ENCODE peak calls at places on chromosomes 11 and 22, in five cellular contexts. One of them, this sample, is unnamed.

GRCh38 chr22:23503736-23504440 is 76.2 kb downstream of the IGLL1 start:
- DNase-seq in neuronal stem cell: no peak
- DNase-seq in esophagus squamous epithelium: no peak
- DNase-seq in esophagus muscularis mucosa: no peak
- DNase-seq in heart left ventricle: no peak
- DNase-seq in this sample: no peak

GRCh38 chr22:38941488-38941987 is 15.9 kb upstream of the APOBEC3A start:
- DNase-seq in neuronal stem cell: no peak
- DNase-seq in esophagus squamous epithelium: no peak
- DNase-seq in esophagus muscularis mucosa: no peak
- DNase-seq in heart left ventricle: no peak
- DNase-seq in this sample: no peak

GRCh38 chr11:62124186-62125113 is 639 bp downstream of the INCENP start:
- DNase-seq in neuronal stem cell: no peak
- DNase-seq in esophagus squamous epithelium: no peak
- DNase-seq in esophagus muscularis mucosa: no peak
- DNase-seq in heart left ventricle: peak; percentile 37
- DNase-seq in this sample: no peak

GRCh38 chr11:118608268-118609214 is 1.1 kb downstream of the PHLDB1 start:
- DNase-seq in neuronal stem cell: no peak
- DNase-seq in esophagus squamous epithelium: no peak
- DNase-seq in esophagus muscularis mucosa: no peak
- DNase-seq in heart left ventricle: peak; percentile 80
- DNase-seq in this sample: no peak

GRCh38 chr11:76642341-76642740 is 28.2 kb downstream of the LRRC32 start:
- DNase-seq in neuronal stem cell: no peak
- DNase-seq in esophagus squamous epithelium: no peak
- DNase-seq in esophagus muscularis mucosa: no peak
- DNase-seq in heart left ventricle: no peak
- DNase-seq in this sample: no peak

GRCh38 chr22:33785283-33785991 is 134.8 kb downstream of the LARGE1 start:
- DNase-seq in neuronal stem cell: no peak
- DNase-seq in esophagus squamous epithelium: no peak
- DNase-seq in esophagus muscularis mucosa: no peak
- DNase-seq in heart left ventricle: no peak
- DNase-seq in this sample: no peak

GRCh38 chr11:2271077-2271326 is 614 bp upstream of the ASCL2 start:
- DNase-seq in neuronal stem cell: no peak
- DNase-seq in esophagus squamous epithelium: no peak
- DNase-seq in esophagus muscularis mucosa: peak; percentile 62
- DNase-seq in heart left ventricle: no peak
- DNase-seq in this sample: peak; percentile 72

GRCh38 chr11:8679006-8679405 is 3.5 kb downstream of the TRIM66 start:
- DNase-seq in neuronal stem cell: no peak
- DNase-seq in esophagus squamous epithelium: no peak
- DNase-seq in esophagus muscularis mucosa: no peak
- DNase-seq in heart left ventricle: no peak
- DNase-seq in this sample: no peak

GRCh38 chr11:2891901-2892214 is 6.3 kb upstream of the CDKN1C start:
- DNase-seq in neuronal stem cell: no peak
- DNase-seq in esophagus squamous epithelium: no peak
- DNase-seq in esophagus muscularis mucosa: no peak
- DNase-seq in heart left ventricle: peak; percentile 68
- DNase-seq in this sample: no peak

GRCh38 chr11:119993732-119994131 is 144.2 kb downstream of the TRIM29 start:
- DNase-seq in neuronal stem cell: no peak
- DNase-seq in esophagus squamous epithelium: no peak
- DNase-seq in esophagus muscularis mucosa: no peak
- DNase-seq in heart left ventricle: no peak
- DNase-seq in this sample: no peak

GRCh38 chr22:38864361-38865191 is 7.4 kb downstream of the CBX6 start:
- DNase-seq in neuronal stem cell: no peak
- DNase-seq in esophagus squamous epithelium: no peak
- DNase-seq in esophagus muscularis mucosa: no peak
- DNase-seq in heart left ventricle: peak; percentile 79
- DNase-seq in this sample: no peak

GRCh38 chr11:64298966-64299846 is 952 bp upstream of the CATSPERZ start:
- DNase-seq in neuronal stem cell: no peak
- DNase-seq in esophagus squamous epithelium: no peak
- DNase-seq in esophagus muscularis mucosa: no peak
- DNase-seq in heart left ventricle: peak; percentile 69
- DNase-seq in this sample: no peak

GRCh38 chr11:125923012-125923579 is 18.8 kb downstream of the DDX25 start:
- DNase-seq in neuronal stem cell: peak; percentile 79
- DNase-seq in esophagus squamous epithelium: no peak
- DNase-seq in esophagus muscularis mucosa: peak; percentile 91
- DNase-seq in heart left ventricle: peak; percentile 61
- DNase-seq in this sample: peak; percentile 79

GRCh38 chr11:43868852-43869567 is 11.6 kb upstream of the ALKBH3 start:
- DNase-seq in neuronal stem cell: no peak
- DNase-seq in esophagus squamous epithelium: no peak
- DNase-seq in esophagus muscularis mucosa: no peak
- DNase-seq in heart left ventricle: no peak
- DNase-seq in this sample: no peak

GRCh38 chr11:70448983-70449567 is 50.7 kb downstream of the CTTN start:
- DNase-seq in neuronal stem cell: no peak
- DNase-seq in esophagus squamous epithelium: no peak
- DNase-seq in esophagus muscularis mucosa: no peak
- DNase-seq in heart left ventricle: no peak
- DNase-seq in this sample: no peak

GRCh38 chr11:10418950-10419310 is 36.1 kb upstream of the AMPD3 start:
- DNase-seq in neuronal stem cell: no peak
- DNase-seq in esophagus squamous epithelium: no peak
- DNase-seq in esophagus muscularis mucosa: no peak
- DNase-seq in heart left ventricle: no peak
- DNase-seq in this sample: no peak

GRCh38 chr22:41600976-41601375 is 11.3 kb upstream of the PMM1 start:
- DNase-seq in neuronal stem cell: no peak
- DNase-seq in esophagus squamous epithelium: no peak
- DNase-seq in esophagus muscularis mucosa: no peak
- DNase-seq in heart left ventricle: no peak
- DNase-seq in this sample: no peak

GRCh38 chr11:93251922-93252321 is 54.1 kb upstream of the SLC36A4 start:
- DNase-seq in neuronal stem cell: no peak
- DNase-seq in esophagus squamous epithelium: no peak
- DNase-seq in esophagus muscularis mucosa: no peak
- DNase-seq in heart left ventricle: no peak
- DNase-seq in this sample: no peak

GRCh38 chr11:104609297-104609696 is 289.0 kb downstream of the CASP12 start:
- DNase-seq in neuronal stem cell: peak; percentile 15
- DNase-seq in esophagus squamous epithelium: no peak
- DNase-seq in esophagus muscularis mucosa: no peak
- DNase-seq in heart left ventricle: peak; percentile 23
- DNase-seq in this sample: no peak

GRCh38 chr22:36586250-36586649 is 57.3 kb upstream of the EIF3D start:
- DNase-seq in neuronal stem cell: no peak
- DNase-seq in esophagus squamous epithelium: no peak
- DNase-seq in esophagus muscularis mucosa: no peak
- DNase-seq in heart left ventricle: no peak
- DNase-seq in this sample: no peak

GRCh38 chr11:111639226-111639925 is 37.1 kb downstream of the SIK2 start:
- DNase-seq in neuronal stem cell: no peak
- DNase-seq in esophagus squamous epithelium: no peak
- DNase-seq in esophagus muscularis mucosa: no peak
- DNase-seq in heart left ventricle: no peak
- DNase-seq in this sample: no peak

GRCh38 chr22:45225732-45226560 is 14.7 kb downstream of the KIAA0930 start:
- DNase-seq in neuronal stem cell: no peak
- DNase-seq in esophagus squamous epithelium: no peak
- DNase-seq in esophagus muscularis mucosa: no peak
- DNase-seq in heart left ventricle: no peak
- DNase-seq in this sample: no peak

GRCh38 chr22:50516891-50517290 is 8.5 kb downstream of the SCO2 start:
- DNase-seq in neuronal stem cell: no peak
- DNase-seq in esophagus squamous epithelium: no peak
- DNase-seq in esophagus muscularis mucosa: no peak
- DNase-seq in heart left ventricle: no peak
- DNase-seq in this sample: no peak

GRCh38 chr22:43200031-43200430 is 13.1 kb upstream of the TTLL12 start:
- DNase-seq in neuronal stem cell: no peak
- DNase-seq in esophagus squamous epithelium: no peak
- DNase-seq in esophagus muscularis mucosa: no peak
- DNase-seq in heart left ventricle: no peak
- DNase-seq in this sample: no peak

GRCh38 chr11:405323-405975 is 9.3 kb downstream of the SIGIRR start:
- DNase-seq in neuronal stem cell: no peak
- DNase-seq in esophagus squamous epithelium: no peak
- DNase-seq in esophagus muscularis mucosa: no peak
- DNase-seq in heart left ventricle: peak; percentile 37
- DNase-seq in this sample: no peak

GRCh38 chr11:133386262-133386661 is 146.0 kb downstream of the OPCML start:
- DNase-seq in neuronal stem cell: no peak
- DNase-seq in esophagus squamous epithelium: no peak
- DNase-seq in esophagus muscularis mucosa: no peak
- DNase-seq in heart left ventricle: no peak
- DNase-seq in this sample: no peak

GRCh38 chr11:76621866-76622265 is 48.7 kb downstream of the LRRC32 start:
- DNase-seq in neuronal stem cell: no peak
- DNase-seq in esophagus squamous epithelium: no peak
- DNase-seq in esophagus muscularis mucosa: no peak
- DNase-seq in heart left ventricle: peak; percentile 14
- DNase-seq in this sample: no peak

GRCh38 chr11:44605965-44606364 is 40.5 kb downstream of the CD82 start:
- DNase-seq in neuronal stem cell: no peak
- DNase-seq in esophagus squamous epithelium: no peak
- DNase-seq in esophagus muscularis mucosa: no peak
- DNase-seq in heart left ventricle: no peak
- DNase-seq in this sample: no peak

GRCh38 chr11:34646431-34646830 is 25.5 kb downstream of the EHF start:
- DNase-seq in neuronal stem cell: no peak
- DNase-seq in esophagus squamous epithelium: no peak
- DNase-seq in esophagus muscularis mucosa: no peak
- DNase-seq in heart left ventricle: no peak
- DNase-seq in this sample: no peak

GRCh38 chr11:60989108-60989650 is 17.7 kb downstream of the CD6 start:
- DNase-seq in neuronal stem cell: no peak
- DNase-seq in esophagus squamous epithelium: no peak
- DNase-seq in esophagus muscularis mucosa: no peak
- DNase-seq in heart left ventricle: no peak
- DNase-seq in this sample: no peak

GRCh38 chr11:70669281-70669680 is 271.0 kb downstream of the CTTN start:
- DNase-seq in neuronal stem cell: no peak
- DNase-seq in esophagus squamous epithelium: no peak
- DNase-seq in esophagus muscularis mucosa: no peak
- DNase-seq in heart left ventricle: no peak
- DNase-seq in this sample: no peak

GRCh38 chr11:70872950-70873735 is 379.2 kb downstream of the SHANK2 start:
- DNase-seq in neuronal stem cell: no peak
- DNase-seq in esophagus squamous epithelium: no peak
- DNase-seq in esophagus muscularis mucosa: no peak
- DNase-seq in heart left ventricle: no peak
- DNase-seq in this sample: no peak

GRCh38 chr22:19429950-19430889 is 1.3 kb downstream of the HIRA start:
- DNase-seq in neuronal stem cell: no peak
- DNase-seq in esophagus squamous epithelium: no peak
- DNase-seq in esophagus muscularis mucosa: no peak
- DNase-seq in heart left ventricle: no peak
- DNase-seq in this sample: no peak

GRCh38 chr11:118621898-118622375 is 14.5 kb downstream of the PHLDB1 start:
- DNase-seq in neuronal stem cell: no peak
- DNase-seq in esophagus squamous epithelium: no peak
- DNase-seq in esophagus muscularis mucosa: no peak
- DNase-seq in heart left ventricle: no peak
- DNase-seq in this sample: no peak

GRCh38 chr22:25399649-25400151 is 164.8 kb upstream of the GRK3 start:
- DNase-seq in neuronal stem cell: no peak
- DNase-seq in esophagus squamous epithelium: no peak
- DNase-seq in esophagus muscularis mucosa: no peak
- DNase-seq in heart left ventricle: no peak
- DNase-seq in this sample: no peak

GRCh38 chr11:69027704-69028372 is 14.8 kb upstream of the MRGPRF start:
- DNase-seq in neuronal stem cell: no peak
- DNase-seq in esophagus squamous epithelium: no peak
- DNase-seq in esophagus muscularis mucosa: no peak
- DNase-seq in heart left ventricle: no peak
- DNase-seq in this sample: no peak
- H3K27ac ChIP-seq in neuronal stem cell: no peak overlapping the region
- H3K27ac ChIP-seq in esophagus squamous epithelium: no peak overlapping the region
- H3K27ac ChIP-seq in esophagus muscularis mucosa: no peak overlapping the region
- H3K27ac ChIP-seq in heart left ventricle: no peak overlapping the region
- H3K27ac ChIP-seq in this sample: no peak overlapping the region

GRCh38 chr22:17939579-17939978 is 84.8 kb downstream of the MICAL3 start:
- DNase-seq in neuronal stem cell: no peak
- DNase-seq in esophagus squamous epithelium: no peak
- DNase-seq in esophagus muscularis mucosa: no peak
- DNase-seq in heart left ventricle: no peak
- DNase-seq in this sample: no peak
- H3K4me1 ChIP-seq in neuronal stem cell: peaks cover 18% of the 10 kb centered on the region
- H3K4me1 ChIP-seq in esophagus squamous epithelium: peaks cover 17% of the 10 kb centered on the region
- H3K4me1 ChIP-seq in esophagus muscularis mucosa: peaks cover 62% of the 10 kb centered on the region
- H3K4me1 ChIP-seq in heart left ventricle: peaks cover 23% of the 10 kb centered on the region
- H3K4me1 ChIP-seq in this sample: peaks cover 29% of the 10 kb centered on the region

GRCh38 chr11:124798991-124799383 is 1.2 kb downstream of the MSANTD2 start:
- DNase-seq in neuronal stem cell: no peak
- DNase-seq in esophagus squamous epithelium: no peak
- DNase-seq in esophagus muscularis mucosa: no peak
- DNase-seq in heart left ventricle: no peak
- DNase-seq in this sample: no peak
- H3K27ac ChIP-seq in neuronal stem cell: peak overlapping the region; percentile 99
- H3K27ac ChIP-seq in esophagus squamous epithelium: peak overlapping the region; percentile 95
- H3K27ac ChIP-seq in esophagus muscularis mucosa: peak overlapping the region; percentile 97
- H3K27ac ChIP-seq in heart left ventricle: peak overlapping the region; percentile 99
- H3K27ac ChIP-seq in this sample: peak overlapping the region; percentile 90

GRCh38 chr11:17641792-17642350 is 77.5 kb upstream of the MYOD1 start:
- DNase-seq in neuronal stem cell: no peak
- DNase-seq in esophagus squamous epithelium: no peak
- DNase-seq in esophagus muscularis mucosa: no peak
- DNase-seq in heart left ventricle: no peak
- DNase-seq in this sample: no peak
- H3K4me1 ChIP-seq in neuronal stem cell: no peaks in the 10 kb centered on the region
- H3K4me1 ChIP-seq in esophagus squamous epithelium: no peaks in the 10 kb centered on the region
- H3K4me1 ChIP-seq in esophagus muscularis mucosa: no peaks in the 10 kb centered on the region
- H3K4me1 ChIP-seq in heart left ventricle: no peaks in the 10 kb centered on the region
- H3K4me1 ChIP-seq in this sample: no peaks in the 10 kb centered on the region

DNA sequence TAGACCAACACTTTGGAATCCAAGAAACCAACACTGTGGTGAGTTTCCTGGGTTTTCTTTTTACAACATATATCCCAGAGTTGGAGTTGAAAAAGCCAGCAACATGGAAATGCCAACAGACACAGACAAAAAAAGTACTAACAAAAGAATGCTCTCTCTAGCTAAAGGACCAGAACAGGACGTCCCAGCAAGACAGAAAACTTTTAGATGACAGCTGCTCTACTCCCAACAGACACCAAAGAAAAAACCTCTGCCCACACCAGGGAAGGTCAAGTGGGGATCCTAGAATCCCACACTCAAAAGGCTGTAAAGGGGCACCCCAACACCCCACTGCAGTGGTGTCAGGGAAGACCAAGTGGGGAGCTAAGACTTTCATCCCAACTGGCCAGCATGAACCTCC is 23.3 kb downstream of the RRAS2 start:
- DNase-seq in neuronal stem cell: no peak
- DNase-seq in esophagus squamous epithelium: no peak
- DNase-seq in esophagus muscularis mucosa: no peak
- DNase-seq in heart left ventricle: no peak
- DNase-seq in this sample: no peak
- H3K27ac ChIP-seq in neuronal stem cell: no peak overlapping the region
- H3K27ac ChIP-seq in esophagus squamous epithelium: no peak overlapping the region
- H3K27ac ChIP-seq in esophagus muscularis mucosa: no peak overlapping the region
- H3K27ac ChIP-seq in heart left ventricle: no peak overlapping the region
- H3K27ac ChIP-seq in this sample: no peak overlapping the region

GRCh38 chr11:123176785-123177184 is 18.3 kb downstream of the CLMP start:
- DNase-seq in neuronal stem cell: no peak
- DNase-seq in esophagus squamous epithelium: no peak
- DNase-seq in esophagus muscularis mucosa: no peak
- DNase-seq in heart left ventricle: no peak
- DNase-seq in this sample: no peak
- H3K4me1 ChIP-seq in neuronal stem cell: peaks cover 2% of the 10 kb centered on the region
- H3K4me1 ChIP-seq in esophagus squamous epithelium: no peaks in the 10 kb centered on the region
- H3K4me1 ChIP-seq in esophagus muscularis mucosa: peaks cover 91% of the 10 kb centered on the region
- H3K4me1 ChIP-seq in heart left ventricle: peaks cover 3% of the 10 kb centered on the region
- H3K4me1 ChIP-seq in this sample: peaks cover 29% of the 10 kb centered on the region